ENCODE peak calls at places on chromosomes 5 and 9, in six cellular contexts. U is GM19239; I is PC-9; N is mesothelial cell of epicardium; M is choroid plexus epithelial cell; X is activated CD8-positive, alpha-beta memory T cell treated with anti-CD3 and anti-CD28 coated beads for 48 hours. H is an unnamed sample.

GRCh38 chr9:90547896-90548295 is 94.7 kb downstream of the DIRAS2 start:
- DNase-seq in N (no peak), U (no peak), I (no peak), M (peak), X (no peak), H (no peak)

GRCh38 chr9:30758726-30759446 is 1625.6 kb upstream of the ACO1 start:
- DNase-seq in X (no peak), I (no peak), N (no peak), U (no peak), M (no peak), H (no peak)

GRCh38 chr5:1512541-1513291 is 11.0 kb downstream of the LPCAT1 start:
- DNase-seq in U (no peak), I (no peak), X (no peak), N (peak), M (no peak), H (no peak)

GRCh38 chr9:127311239-127311741 is 46.7 kb downstream of the GARNL3 start:
- DNase-seq in X (no peak), N (no peak), I (peak), U (no peak), M (peak), H (peak)

GRCh38 chr9:134554011-134554749 is 87.4 kb upstream of the COL5A1 start:
- DNase-seq in M (no peak), X (no peak), U (no peak), N (no peak), I (no peak), H (no peak)

GRCh38 chr9:126318858-126319257 is 7.8 kb upstream of the MVB12B start:
- DNase-seq in N (no peak), I (no peak), X (no peak), M (no peak), U (no peak), H (no peak)

GRCh38 chr9:82606761-82607382 is 456.1 kb downstream of the RASEF start:
- DNase-seq in M (peak), N (peak), X (no peak), U (no peak), I (peak), H (peak)

GRCh38 chr5:16819522-16820167 is 116.4 kb downstream of the MYO10 start:
- DNase-seq in I (no peak), N (no peak), X (no peak), M (peak), U (no peak), H (no peak)

GRCh38 chr9:90969021-90969675 is 167.5 kb downstream of the SYK start:
- DNase-seq in U (no peak), M (no peak), N (no peak), X (no peak), I (no peak), H (no peak)

H was measured in nephron progenitor cell.